ENCODE peak calls at places on chromosomes 12 and 14, in five cellular contexts. W is PC-3, G is cardiac muscle cell, Z is mesendoderm, A is fibroblast of lung. R is an unnamed sample.

GRCh38 chr12:27859648-27860047 is 79.6 kb upstream of the MANSC4 start:
- DNase-seq in W (peak), G (no peak), Z (peak), A (no peak), R (no peak)

GRCh38 chr14:85420278-85420677 is 109.7 kb upstream of the FLRT2 start:
- DNase-seq in W (no peak), G (no peak), Z (no peak), A (no peak), R (no peak)

GRCh38 chr14:94081386-94081820 is 293 bp downstream of the IFI27L1 start:
- DNase-seq in W (peak), G (no peak), Z (no peak), A (no peak), R (no peak)

GRCh38 chr14:101179691-101180211 is 276.2 kb upstream of the RTL1 start:
- DNase-seq in W (no peak), G (no peak), Z (no peak), A (no peak), R (no peak)

GRCh38 chr12:123363743-123364531 is 710 bp downstream of the SBNO1 start:
- DNase-seq in W (peak), G (peak), Z (peak), A (no peak), R (peak)

GRCh38 chr14:71659165-71659564 is 273.1 kb upstream of the RGS6 start:
- DNase-seq in W (peak), G (no peak), Z (peak), A (peak), R (no peak)

GRCh38 chr14:22865424-22866215 is 5.9 kb upstream of the LRP10 start:
- DNase-seq in W (no peak), G (no peak), Z (peak), A (no peak), R (no peak)

GRCh38 chr12:15851919-15852318 is 30.3 kb upstream of the STRAP start:
- DNase-seq in W (peak), G (no peak), Z (peak), A (no peak), R (no peak)

GRCh38 chr14:77458249-77458950 is 507 bp downstream of the AHSA1 start:
- DNase-seq in W (peak), G (peak), Z (peak), A (peak), R (no peak)

GRCh38 chr14:78752789-78753188 is 582.6 kb downstream of the NRXN3 start:
- DNase-seq in W (no peak), G (no peak), Z (no peak), A (no peak), R (no peak)

GRCh38 chr14:21219561-21220111 is 49.6 kb downstream of the HNRNPC start:
- DNase-seq in W (no peak), G (no peak), Z (no peak), A (no peak), R (no peak)

GRCh38 chr14:34701808-34702207 is 12.6 kb downstream of the CFL2 start:
- DNase-seq in W (peak), G (no peak), Z (no peak), A (no peak), R (no peak)

GRCh38 chr14:92240658-92241057 is 82.3 kb upstream of the SLC24A4 start:
- DNase-seq in W (no peak), G (no peak), Z (no peak), A (no peak), R (no peak)

GRCh38 chr14:33588771-33589170 is 362.1 kb downstream of the EGLN3 start:
- DNase-seq in W (no peak), G (no peak), Z (no peak), A (no peak), R (no peak)

GRCh38 chr12:62827042-62827441 is 107.9 kb downstream of the PPM1H start:
- DNase-seq in W (peak), G (no peak), Z (no peak), A (no peak), R (no peak)

GRCh38 chr14:52318057-52318456 is 3.9 kb downstream of the PTGER2 start:
- DNase-seq in W (no peak), G (no peak), Z (no peak), A (no peak), R (no peak)

GRCh38 chr14:92310776-92311375 is 12.1 kb upstream of the SLC24A4 start:
- DNase-seq in W (no peak), G (no peak), Z (no peak), A (peak), R (no peak)

GRCh38 chr14:99534863-99535262 is 53.7 kb downstream of the CCNK start:
- DNase-seq in W (no peak), G (no peak), Z (no peak), A (no peak), R (no peak)

GRCh38 chr12:110762891-110763290 is 20.2 kb upstream of the PPP1CC start:
- DNase-seq in W (no peak), G (no peak), Z (no peak), A (no peak), R (no peak)

GRCh38 chr12:121626087-121626852 is at the start of gene ORAI1:
- DNase-seq in W (peak), G (peak), Z (peak), A (peak), R (peak)

GRCh38 chr12:111687255-111687654 is 1.4 kb downstream of the ACAD10 start:
- DNase-seq in W (peak), G (no peak), Z (peak), A (no peak), R (no peak)

GRCh38 chr12:4786795-4787194 is 66.6 kb downstream of the GALNT8 start:
- DNase-seq in W (no peak), G (no peak), Z (no peak), A (no peak), R (no peak)

GRCh38 chr14:68216072-68216471 is 396.5 kb downstream of the RAD51B start:
- DNase-seq in W (no peak), G (no peak), Z (peak), A (no peak), R (no peak)

GRCh38 chr14:42299692-42300091 is 693.0 kb downstream of the LRFN5 start:
- DNase-seq in W (no peak), G (no peak), Z (no peak), A (no peak), R (no peak)

GRCh38 chr14:99327050-99327449 is 55.1 kb upstream of the BCL11B start:
- DNase-seq in W (no peak), G (no peak), Z (no peak), A (no peak), R (no peak)

GRCh38 chr12:110794623-110795280 is 52.0 kb upstream of the CCDC63 start:
- DNase-seq in W (no peak), G (no peak), Z (no peak), A (peak), R (no peak)

GRCh38 chr12:91019455-91019854 is 14.7 kb upstream of the EPYC start:
- DNase-seq in W (no peak), G (no peak), Z (no peak), A (no peak), R (no peak)

GRCh38 chr12:128266559-128267245 is at the start of gene TMEM132C:
- DNase-seq in W (no peak), G (peak), Z (peak), A (no peak), R (no peak)

GRCh38 chr14:31484754-31485153 is 3.1 kb downstream of the GPR33 start:
- DNase-seq in W (no peak), G (no peak), Z (no peak), A (no peak), R (no peak)

GRCh38 chr14:55535521-55536207 is 44.3 kb upstream of the KTN1 start:
- DNase-seq in W (peak), G (no peak), Z (peak), A (no peak), R (no peak)

GRCh38 chr12:132954471-132955048 is 1.5 kb downstream of the ZNF605 start:
- DNase-seq in W (peak), G (no peak), Z (no peak), A (no peak), R (no peak)

GRCh38 chr12:4418913-4419312 is 26.7 kb downstream of the FGF6 start:
- DNase-seq in W (no peak), G (no peak), Z (no peak), A (no peak), R (no peak)

GRCh38 chr12:93514853-93515252 is 47.5 kb downstream of the MRPL42 start:
- DNase-seq in W (peak), G (no peak), Z (no peak), A (peak), R (no peak)

GRCh38 chr12:321606-322326 is 59.1 kb upstream of the SLC6A13 start:
- DNase-seq in W (peak), G (peak), Z (no peak), A (peak), R (no peak)

GRCh38 chr14:84323963-84324362 is 1206.0 kb upstream of the FLRT2 start:
- DNase-seq in W (peak), G (no peak), Z (no peak), A (peak), R (no peak)

GRCh38 chr14:22474730-22475351 is 114.2 kb downstream of the DAD1 start:
- DNase-seq in W (peak), G (no peak), Z (no peak), A (peak), R (no peak)

GRCh38 chr12:42968426-42968825 is 378.9 kb upstream of the PRICKLE1 start:
- DNase-seq in W (no peak), G (no peak), Z (no peak), A (no peak), R (no peak)

GRCh38 chr12:124387510-124387855 is 92.6 kb downstream of the RFLNA start:
- DNase-seq in W (no peak), G (no peak), Z (no peak), A (no peak), R (no peak)
- H3K4me3 ChIP-seq in W (peak), G (no peak), Z (no peak), A (peak), R (no peak)

GRCh38 chr12:14066021-14066420 is 84.6 kb upstream of the GRIN2B start:
- DNase-seq in W (peak), G (no peak), Z (peak), A (no peak), R (no peak)

GRCh38 chr12:14072952-14073351 is 91.5 kb upstream of the GRIN2B start:
- DNase-seq in W (no peak), G (no peak), Z (no peak), A (no peak), R (no peak)

GRCh38 chr12:14076538-14076937 is 95.1 kb upstream of the GRIN2B start:
- DNase-seq in W (peak), G (no peak), Z (no peak), A (no peak), R (no peak)

DNA sequence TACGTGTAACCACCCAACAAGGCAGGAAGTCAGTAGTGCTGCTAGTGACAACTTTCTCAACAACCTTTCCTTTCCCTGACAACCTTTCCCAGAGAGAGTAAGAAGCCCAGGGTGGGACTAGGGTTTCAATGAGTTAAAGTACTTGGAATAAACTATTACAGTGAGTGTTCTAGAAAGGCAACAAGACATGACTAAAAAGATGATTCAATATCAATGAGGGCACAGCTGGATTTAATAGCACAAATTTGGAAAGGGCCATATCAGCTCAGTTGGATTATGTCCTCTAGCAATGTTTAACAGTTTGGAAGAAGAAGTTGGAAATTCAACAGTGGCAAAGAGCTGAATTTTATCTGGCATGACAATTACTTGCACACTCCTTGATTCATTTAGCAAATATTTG is 90.4 kb upstream of the GRIN2B start:
- DNase-seq in W (no peak), G (no peak), Z (no peak), A (no peak), R (no peak)
- H3K27ac ChIP-seq in W (no peak), G (no peak), Z (no peak), A (no peak), R (no peak)

GRCh38 chr12:95418142-95418541 is 55.8 kb upstream of the METAP2 start:
- DNase-seq in W (no peak), G (peak), Z (no peak), A (no peak), R (no peak)
- H3K4me3 ChIP-seq in W (no peak), G (no peak), Z (no peak), A (no peak), R (no peak)

DNA sequence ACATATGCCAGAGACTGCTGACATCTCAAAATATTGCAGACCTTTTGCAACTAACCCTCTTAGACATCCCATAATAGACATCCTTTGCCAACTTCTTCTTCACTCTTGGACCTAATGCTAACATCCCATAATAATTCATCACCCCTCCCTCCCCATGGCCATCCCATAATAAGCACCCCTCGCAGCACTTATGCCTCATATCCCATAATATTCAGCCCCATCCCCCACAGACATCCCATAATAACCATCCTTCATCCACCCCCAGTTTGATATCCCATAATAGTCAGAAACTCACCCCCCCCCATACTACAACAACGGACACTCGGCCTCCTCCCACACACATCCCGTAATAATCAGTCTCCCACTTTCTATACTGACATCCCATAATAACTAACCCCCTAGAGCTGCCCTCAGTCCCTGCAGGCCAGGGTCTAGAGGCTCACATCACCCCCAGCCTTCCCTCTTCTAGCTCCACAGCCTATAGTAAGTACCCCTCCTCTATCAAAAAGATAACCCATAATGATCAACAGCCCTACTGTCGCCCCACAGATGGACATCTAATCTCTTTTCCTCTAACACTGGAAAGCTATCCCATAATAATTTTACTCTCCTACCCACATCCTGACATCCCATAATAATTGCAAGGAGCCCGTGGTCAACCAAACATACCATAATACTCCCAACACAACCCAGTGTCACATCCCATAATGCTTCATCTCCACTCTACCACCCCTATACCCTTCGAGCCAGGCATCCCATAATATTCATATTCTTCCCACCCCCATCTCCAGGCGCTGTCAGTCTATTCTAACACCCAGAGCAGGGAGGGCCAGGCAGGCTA is 792 bp upstream of the CHD4 start:
- DNase-seq in W (peak), G (peak), Z (peak), A (peak), R (peak)
- H3K27ac ChIP-seq in W (peak), G (peak), Z (no peak), A (no peak), R (peak)

GRCh38 chr12:104496336-104496735 is 39.6 kb downstream of the CHST11 start:
- DNase-seq in W (no peak), G (no peak), Z (no peak), A (peak), R (no peak)

GRCh38 chr12:104495786-104496185 is 39.0 kb downstream of the CHST11 start:
- DNase-seq in W (no peak), G (no peak), Z (no peak), A (no peak), R (no peak)

GRCh38 chr12:104494137-104494815 is 37.5 kb downstream of the CHST11 start:
- DNase-seq in W (no peak), G (peak), Z (no peak), A (no peak), R (no peak)

GRCh38 chr12:104493504-104493903 is 36.8 kb downstream of the CHST11 start:
- DNase-seq in W (no peak), G (no peak), Z (no peak), A (no peak), R (no peak)

GRCh38 chr12:104494816-104495158 is 38.0 kb downstream of the CHST11 start:
- DNase-seq in W (no peak), G (no peak), Z (no peak), A (peak), R (no peak)
- H3K4me3 ChIP-seq in W (no peak), G (no peak), Z (no peak), A (peak), R (no peak)

DNA sequence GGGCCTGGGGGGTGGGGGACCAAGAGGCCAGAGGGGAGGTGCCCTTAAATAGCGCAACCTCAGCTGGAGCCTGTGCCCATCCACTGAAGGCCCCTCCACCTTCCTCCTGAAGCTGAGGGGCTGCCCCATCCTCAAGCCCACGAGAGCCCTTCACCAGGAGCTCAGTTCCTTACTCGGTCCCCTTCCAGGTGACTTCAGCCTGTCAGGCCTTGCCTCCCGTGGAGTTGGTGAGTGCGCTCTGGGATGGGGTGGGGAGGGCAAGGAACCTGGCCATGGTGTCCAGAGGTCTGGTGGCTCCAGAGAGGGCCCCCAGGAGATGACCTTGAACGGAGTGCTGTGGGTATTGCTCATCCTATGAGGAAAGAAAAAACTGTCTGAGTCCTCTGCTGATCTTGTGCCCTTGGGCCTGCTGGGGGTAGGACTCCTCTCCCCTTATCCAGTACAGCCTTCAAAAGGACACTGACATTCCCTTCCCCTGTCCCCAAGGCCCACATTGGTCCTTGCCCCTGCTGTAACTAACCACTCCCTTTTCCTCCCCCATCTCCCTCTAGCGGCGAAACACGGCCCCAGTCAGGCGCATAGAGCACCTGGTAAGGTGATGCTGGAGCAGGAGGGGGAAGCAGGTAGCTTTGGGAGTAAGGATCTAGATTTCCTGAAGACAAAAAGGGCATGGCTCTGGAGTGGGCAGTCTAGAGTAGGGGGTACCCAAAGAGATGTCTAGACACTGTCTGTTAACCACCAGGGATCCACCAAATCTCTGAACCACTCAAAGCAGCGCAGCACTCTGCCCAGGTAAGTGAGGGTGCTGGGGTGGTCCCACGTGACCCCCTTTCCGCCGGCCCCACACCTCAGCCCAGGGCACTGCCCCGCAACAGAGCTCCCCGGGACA is 3.6 kb downstream of the TNS2 start:
- DNase-seq in W (peak), G (peak), Z (peak), A (no peak), R (peak)
- H3K27ac ChIP-seq in W (peak), G (no peak), Z (no peak), A (peak), R (peak)

GRCh38 chr12:53980448-53981388 is 4.2 kb upstream of the HOXC10 start:
- DNase-seq in W (no peak), G (no peak), Z (no peak), A (no peak), R (no peak)
- H3K4me3 ChIP-seq in W (no peak), G (no peak), Z (no peak), A (no peak), R (no peak)

GRCh38 chr14:57085801-57086200 is 182.9 kb downstream of the EXOC5 start:
- DNase-seq in W (no peak), G (peak), Z (no peak), A (no peak), R (no peak)

GRCh38 chr14:57085043-57085442 is 183.7 kb downstream of the EXOC5 start:
- DNase-seq in W (no peak), G (no peak), Z (no peak), A (no peak), R (no peak)

GRCh38 chr14:57087841-57088240 is 180.9 kb downstream of the EXOC5 start:
- DNase-seq in W (no peak), G (no peak), Z (no peak), A (no peak), R (no peak)

GRCh38 chr14:57089901-57090300 is 178.8 kb downstream of the EXOC5 start:
- DNase-seq in W (no peak), G (no peak), Z (no peak), A (no peak), R (no peak)

DNA sequence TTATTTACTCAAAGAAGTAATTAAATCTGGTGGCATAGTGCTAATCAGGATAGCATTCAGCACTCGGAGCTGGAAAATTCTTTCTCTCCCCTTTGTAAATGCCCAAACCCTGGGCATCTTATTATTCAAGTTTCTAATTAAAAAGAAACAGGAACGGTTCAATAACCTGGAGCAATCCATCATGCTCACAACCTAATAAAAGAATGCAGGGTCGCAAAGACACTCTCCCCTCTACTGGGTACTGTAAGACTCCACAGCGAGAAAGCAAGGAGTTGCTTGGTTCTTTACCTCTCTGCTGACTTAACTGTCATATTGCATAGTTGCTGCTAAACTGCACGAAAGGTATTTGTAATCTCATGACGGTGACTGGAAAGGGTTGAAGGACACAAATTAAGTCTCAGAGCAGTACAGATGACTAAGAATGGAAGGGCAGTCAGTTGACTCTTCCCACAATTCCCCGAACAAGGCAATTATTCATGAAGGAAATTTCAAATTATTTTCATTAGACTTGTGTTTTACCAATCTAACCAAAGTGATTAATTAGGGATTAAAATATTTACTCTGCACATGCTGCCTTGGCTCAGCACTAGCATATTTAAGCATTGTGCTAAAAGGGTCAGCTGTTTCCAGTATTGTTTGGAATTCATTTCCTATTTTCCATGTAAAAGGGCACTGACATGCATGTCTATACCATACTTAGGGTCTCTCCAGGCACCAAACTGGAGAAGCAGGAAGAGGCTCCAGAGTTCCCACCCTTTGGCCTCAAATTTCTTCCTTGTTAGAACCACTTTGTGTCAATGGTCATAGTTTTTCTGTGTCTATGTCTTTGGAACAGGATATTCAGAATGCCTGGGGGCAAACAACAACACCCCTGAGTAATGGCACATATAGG is 182.2 kb downstream of the EXOC5 start:
- DNase-seq in W (no peak), G (no peak), Z (no peak), A (no peak), R (no peak)
- H3K27ac ChIP-seq in W (no peak), G (no peak), Z (no peak), A (no peak), R (no peak)